ENCODE peak calls at places on chromosomes 11 and 22, in seven cellular contexts. One of them, this sample, is unnamed.

GRCh38 chr22:39808087-39808486 is 85.5 kb downstream of the ENTHD1 start:
- DNase-seq in WTC11: peak
- DNase-seq in hepatocyte: no peak
- DNase-seq in neural crest cell: peak
- DNase-seq in fibroblast of lung: peak
- DNase-seq in breast epithelium: no peak
- DNase-seq in cardiac fibroblast: peak
- DNase-seq in this sample: no peak

GRCh38 chr22:44605486-44605885 is 96.5 kb upstream of the PRR5 start:
- DNase-seq in WTC11: no peak
- DNase-seq in hepatocyte: no peak
- DNase-seq in neural crest cell: no peak
- DNase-seq in fibroblast of lung: no peak
- DNase-seq in breast epithelium: no peak
- DNase-seq in cardiac fibroblast: no peak
- DNase-seq in this sample: no peak

GRCh38 chr11:68127791-68128681 is 6.8 kb upstream of the CHKA start:
- DNase-seq in WTC11: peak
- DNase-seq in hepatocyte: peak
- DNase-seq in neural crest cell: peak
- DNase-seq in fibroblast of lung: peak
- DNase-seq in breast epithelium: peak
- DNase-seq in cardiac fibroblast: peak
- DNase-seq in this sample: peak

GRCh38 chr11:17954395-17955252 is 58.2 kb downstream of the SERGEF start:
- DNase-seq in WTC11: no peak
- DNase-seq in hepatocyte: no peak
- DNase-seq in neural crest cell: no peak
- DNase-seq in fibroblast of lung: no peak
- DNase-seq in breast epithelium: no peak
- DNase-seq in cardiac fibroblast: no peak
- DNase-seq in this sample: no peak

GRCh38 chr11:119100246-119100959 is 1.2 kb downstream of the DPAGT1 start:
- DNase-seq in WTC11: no peak
- DNase-seq in hepatocyte: peak
- DNase-seq in neural crest cell: no peak
- DNase-seq in fibroblast of lung: peak
- DNase-seq in breast epithelium: no peak
- DNase-seq in cardiac fibroblast: peak
- DNase-seq in this sample: no peak

GRCh38 chr11:126570489-126570888 is 215.0 kb downstream of the ST3GAL4 start:
- DNase-seq in WTC11: no peak
- DNase-seq in hepatocyte: no peak
- DNase-seq in neural crest cell: no peak
- DNase-seq in fibroblast of lung: no peak
- DNase-seq in breast epithelium: no peak
- DNase-seq in cardiac fibroblast: no peak
- DNase-seq in this sample: no peak

GRCh38 chr11:27291954-27292641 is 70.9 kb downstream of the CCDC34 start:
- DNase-seq in WTC11: no peak
- DNase-seq in hepatocyte: peak
- DNase-seq in neural crest cell: no peak
- DNase-seq in fibroblast of lung: no peak
- DNase-seq in breast epithelium: no peak
- DNase-seq in cardiac fibroblast: no peak
- DNase-seq in this sample: no peak

GRCh38 chr22:42500164-42500835 is 19.3 kb downstream of the RRP7A start:
- DNase-seq in WTC11: peak
- DNase-seq in hepatocyte: peak
- DNase-seq in neural crest cell: peak
- DNase-seq in fibroblast of lung: peak
- DNase-seq in breast epithelium: peak
- DNase-seq in cardiac fibroblast: peak
- DNase-seq in this sample: peak

GRCh38 chr22:45548991-45549736 is 46.5 kb downstream of the FBLN1 start:
- DNase-seq in WTC11: no peak
- DNase-seq in hepatocyte: peak
- DNase-seq in neural crest cell: no peak
- DNase-seq in fibroblast of lung: peak
- DNase-seq in breast epithelium: peak
- DNase-seq in cardiac fibroblast: peak
- DNase-seq in this sample: no peak

GRCh38 chr22:48708558-48709245 is 1119.0 kb downstream of the BRD1 start:
- DNase-seq in WTC11: no peak
- DNase-seq in hepatocyte: no peak
- DNase-seq in neural crest cell: no peak
- DNase-seq in fibroblast of lung: no peak
- DNase-seq in breast epithelium: no peak
- DNase-seq in cardiac fibroblast: no peak
- DNase-seq in this sample: no peak

GRCh38 chr22:47292546-47293320 is 530.3 kb downstream of the TBC1D22A start:
- DNase-seq in WTC11: no peak
- DNase-seq in hepatocyte: no peak
- DNase-seq in neural crest cell: no peak
- DNase-seq in fibroblast of lung: peak
- DNase-seq in breast epithelium: no peak
- DNase-seq in cardiac fibroblast: peak
- DNase-seq in this sample: no peak

GRCh38 chr11:92969293-92969633 is 188 bp upstream of the MTNR1B start:
- DNase-seq in WTC11: peak
- DNase-seq in hepatocyte: no peak
- DNase-seq in neural crest cell: no peak
- DNase-seq in fibroblast of lung: no peak
- DNase-seq in breast epithelium: no peak
- DNase-seq in cardiac fibroblast: no peak
- DNase-seq in this sample: no peak

GRCh38 chr11:1839924-1840779 is 1.4 kb downstream of the TNNI2 start:
- DNase-seq in WTC11: no peak
- DNase-seq in hepatocyte: no peak
- DNase-seq in neural crest cell: no peak
- DNase-seq in fibroblast of lung: no peak
- DNase-seq in breast epithelium: no peak
- DNase-seq in cardiac fibroblast: no peak
- DNase-seq in this sample: no peak

GRCh38 chr22:42717197-42717967 is 3.3 kb downstream of the A4GALT start:
- DNase-seq in WTC11: peak
- DNase-seq in hepatocyte: no peak
- DNase-seq in neural crest cell: no peak
- DNase-seq in fibroblast of lung: no peak
- DNase-seq in breast epithelium: no peak
- DNase-seq in cardiac fibroblast: peak
- DNase-seq in this sample: no peak

GRCh38 chr11:117657801-117658200 is 139.2 kb downstream of the DSCAML1 start:
- DNase-seq in WTC11: no peak
- DNase-seq in hepatocyte: no peak
- DNase-seq in neural crest cell: no peak
- DNase-seq in fibroblast of lung: no peak
- DNase-seq in breast epithelium: peak
- DNase-seq in cardiac fibroblast: no peak
- DNase-seq in this sample: no peak

GRCh38 chr11:20036625-20037335 is 123.5 kb downstream of the DBX1 start:
- DNase-seq in WTC11: no peak
- DNase-seq in hepatocyte: no peak
- DNase-seq in neural crest cell: no peak
- DNase-seq in fibroblast of lung: no peak
- DNase-seq in breast epithelium: no peak
- DNase-seq in cardiac fibroblast: no peak
- DNase-seq in this sample: no peak

GRCh38 chr11:12008790-12009616 is 577 bp upstream of the DKK3 start:
- DNase-seq in WTC11: peak
- DNase-seq in hepatocyte: peak
- DNase-seq in neural crest cell: peak
- DNase-seq in fibroblast of lung: peak
- DNase-seq in breast epithelium: no peak
- DNase-seq in cardiac fibroblast: peak
- DNase-seq in this sample: peak

GRCh38 chr22:44519895-44520294 is 21.9 kb upstream of the RTL6 start:
- DNase-seq in WTC11: no peak
- DNase-seq in hepatocyte: no peak
- DNase-seq in neural crest cell: no peak
- DNase-seq in fibroblast of lung: no peak
- DNase-seq in breast epithelium: no peak
- DNase-seq in cardiac fibroblast: no peak
- DNase-seq in this sample: no peak

GRCh38 chr22:28951969-28952521 is 68.7 kb downstream of the ZNRF3 start:
- DNase-seq in WTC11: peak
- DNase-seq in hepatocyte: peak
- DNase-seq in neural crest cell: no peak
- DNase-seq in fibroblast of lung: peak
- DNase-seq in breast epithelium: no peak
- DNase-seq in cardiac fibroblast: peak
- DNase-seq in this sample: no peak
- TF ChIP-seq CTCF in WTC11: no peak
- TF ChIP-seq CTCF in hepatocyte: peak
- TF ChIP-seq CTCF in neural crest cell: no peak
- TF ChIP-seq CTCF in fibroblast of lung: peak
- TF ChIP-seq CTCF in breast epithelium: no peak
- TF ChIP-seq CTCF in cardiac fibroblast: peak
- TF ChIP-seq CTCF in this sample: no peak

DNA sequence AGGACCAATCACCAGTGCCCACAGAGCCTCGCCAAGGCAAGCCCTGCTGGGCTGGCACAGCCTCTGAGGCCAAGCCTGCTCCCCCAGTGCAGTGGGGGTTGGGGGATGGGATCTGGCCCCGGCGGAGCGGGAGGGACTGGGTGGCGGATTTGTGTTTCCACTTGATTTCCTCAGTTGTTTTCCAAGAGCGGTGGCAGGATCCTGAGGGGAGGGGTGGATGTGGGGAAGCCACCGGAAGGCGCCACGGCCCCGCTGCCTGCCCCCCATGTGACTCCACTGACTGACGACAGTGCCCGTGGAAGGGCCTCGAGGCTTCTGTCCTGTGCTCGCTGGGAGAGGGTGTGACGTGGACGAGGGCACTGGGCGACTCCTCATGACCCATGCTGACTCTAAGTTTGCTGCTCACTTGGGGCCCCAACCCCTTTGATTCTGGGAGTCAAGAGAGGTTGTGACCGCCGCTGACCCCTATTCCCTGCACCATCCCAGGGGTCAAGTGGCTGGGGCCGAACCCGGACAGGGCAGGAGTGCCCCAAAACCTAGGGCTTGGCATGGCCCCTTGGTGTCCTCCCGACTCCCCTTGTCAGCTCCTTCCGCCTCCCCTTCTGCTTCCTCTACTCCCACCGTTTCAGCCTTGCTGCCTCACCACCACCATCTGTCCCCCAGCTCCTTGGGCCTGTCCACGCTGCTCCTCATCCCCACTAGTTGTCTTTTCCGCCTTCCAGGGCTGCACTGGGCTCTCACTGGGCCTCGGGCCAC is 23.5 kb upstream of the PICK1 start:
- DNase-seq in WTC11: no peak
- DNase-seq in hepatocyte: no peak
- DNase-seq in neural crest cell: no peak
- DNase-seq in fibroblast of lung: no peak
- DNase-seq in breast epithelium: no peak
- DNase-seq in cardiac fibroblast: no peak
- DNase-seq in this sample: no peak
- TF ChIP-seq CTCF in WTC11: no peak
- TF ChIP-seq CTCF in hepatocyte: no peak
- TF ChIP-seq CTCF in neural crest cell: no peak
- TF ChIP-seq CTCF in fibroblast of lung: no peak
- TF ChIP-seq CTCF in breast epithelium: no peak
- TF ChIP-seq CTCF in cardiac fibroblast: no peak
- TF ChIP-seq CTCF in this sample: no peak

GRCh38 chr22:41197046-41197807 is 7.9 kb upstream of the L3MBTL2 start:
- DNase-seq in WTC11: peak
- DNase-seq in hepatocyte: peak
- DNase-seq in neural crest cell: peak
- DNase-seq in fibroblast of lung: peak
- DNase-seq in breast epithelium: peak
- DNase-seq in cardiac fibroblast: peak
- DNase-seq in this sample: peak
- TF ChIP-seq CTCF in WTC11: no peak
- TF ChIP-seq CTCF in hepatocyte: peak
- TF ChIP-seq CTCF in neural crest cell: peak
- TF ChIP-seq CTCF in fibroblast of lung: peak
- TF ChIP-seq CTCF in breast epithelium: no peak
- TF ChIP-seq CTCF in cardiac fibroblast: peak
- TF ChIP-seq CTCF in this sample: no peak

GRCh38 chr11:69817265-69818236 is 1.7 kb downstream of the FGF3 start:
- DNase-seq in WTC11: peak
- DNase-seq in hepatocyte: no peak
- DNase-seq in neural crest cell: no peak
- DNase-seq in fibroblast of lung: no peak
- DNase-seq in breast epithelium: no peak
- DNase-seq in cardiac fibroblast: no peak
- DNase-seq in this sample: peak

GRCh38 chr11:69816671-69817070 is 2.5 kb downstream of the FGF3 start:
- DNase-seq in WTC11: no peak
- DNase-seq in hepatocyte: no peak
- DNase-seq in neural crest cell: no peak
- DNase-seq in fibroblast of lung: no peak
- DNase-seq in breast epithelium: no peak
- DNase-seq in cardiac fibroblast: no peak
- DNase-seq in this sample: no peak

GRCh38 chr11:69819109-69819490 is at the start of gene FGF3:
- DNase-seq in WTC11: no peak
- DNase-seq in hepatocyte: no peak
- DNase-seq in neural crest cell: no peak
- DNase-seq in fibroblast of lung: no peak
- DNase-seq in breast epithelium: no peak
- DNase-seq in cardiac fibroblast: no peak
- DNase-seq in this sample: no peak

GRCh38 chr11:69819541-69820070 is 390 bp upstream of the FGF3 start:
- DNase-seq in WTC11: peak
- DNase-seq in hepatocyte: no peak
- DNase-seq in neural crest cell: no peak
- DNase-seq in fibroblast of lung: no peak
- DNase-seq in breast epithelium: no peak
- DNase-seq in cardiac fibroblast: no peak
- DNase-seq in this sample: no peak

GRCh38 chr11:69818243-69819108 is 740 bp downstream of the FGF3 start:
- DNase-seq in WTC11: peak
- DNase-seq in hepatocyte: no peak
- DNase-seq in neural crest cell: no peak
- DNase-seq in fibroblast of lung: no peak
- DNase-seq in breast epithelium: no peak
- DNase-seq in cardiac fibroblast: no peak
- DNase-seq in this sample: no peak
- TF ChIP-seq CTCF in WTC11: no peak
- TF ChIP-seq CTCF in hepatocyte: no peak
- TF ChIP-seq CTCF in neural crest cell: no peak
- TF ChIP-seq CTCF in fibroblast of lung: no peak
- TF ChIP-seq CTCF in breast epithelium: no peak
- TF ChIP-seq CTCF in cardiac fibroblast: no peak
- TF ChIP-seq CTCF in this sample: no peak

This sample was measured in endothelial cell.